ENCODE peak calls at places on chromosomes 1 and 21, in nine cellular contexts. One of them, this sample, is unnamed.

GRCh38 chr1:145751491-145752021 is 32.3 kb downstream of the CD160 start:
- DNase-seq in colonic mucosa: no peak
- DNase-seq in body of pancreas: no peak
- DNase-seq in transverse colon: no peak
- DNase-seq in GM23338: no peak
- DNase-seq in ascending aorta: no peak
- DNase-seq in MM.1S: no peak
- DNase-seq in fibroblast of lung: peak; percentile 78
- DNase-seq in testis: no peak
- DNase-seq in this sample: no peak

GRCh38 chr21:38619865-38620513 is 121.7 kb upstream of the ERG start:
- DNase-seq in transverse colon: no peak
- DNase-seq in ascending aorta: no peak
- DNase-seq in body of pancreas: no peak
- DNase-seq in colonic mucosa: no peak
- DNase-seq in fibroblast of lung: no peak
- DNase-seq in testis: peak; percentile 24
- DNase-seq in MM.1S: no peak
- DNase-seq in GM23338: no peak
- DNase-seq in this sample: no peak

GRCh38 chr1:169590932-169591331 is 4.7 kb upstream of the F5 start:
- DNase-seq in GM23338: no peak
- DNase-seq in fibroblast of lung: no peak
- DNase-seq in MM.1S: no peak
- DNase-seq in ascending aorta: no peak
- DNase-seq in testis: no peak
- DNase-seq in colonic mucosa: no peak
- DNase-seq in body of pancreas: no peak
- DNase-seq in transverse colon: no peak
- DNase-seq in this sample: no peak

GRCh38 chr1:167599839-167600581 is 30.0 kb upstream of the RCSD1 start:
- DNase-seq in colonic mucosa: peak; percentile 27
- DNase-seq in transverse colon: peak; percentile 21
- DNase-seq in MM.1S: peak; percentile 93
- DNase-seq in fibroblast of lung: peak; percentile 55
- DNase-seq in GM23338: no peak
- DNase-seq in testis: peak; percentile 46
- DNase-seq in ascending aorta: no peak
- DNase-seq in body of pancreas: peak; percentile 18
- DNase-seq in this sample: no peak

GRCh38 chr1:205950826-205951549 is 7.7 kb upstream of the SLC26A9 start:
- DNase-seq in fibroblast of lung: peak; percentile 49
- DNase-seq in body of pancreas: no peak
- DNase-seq in ascending aorta: no peak
- DNase-seq in GM23338: no peak
- DNase-seq in MM.1S: no peak
- DNase-seq in transverse colon: no peak
- DNase-seq in colonic mucosa: no peak
- DNase-seq in testis: no peak
- DNase-seq in this sample: no peak

GRCh38 chr1:208931936-208932335 is 651.6 kb upstream of the CAMK1G start:
- DNase-seq in colonic mucosa: no peak
- DNase-seq in testis: no peak
- DNase-seq in transverse colon: no peak
- DNase-seq in GM23338: no peak
- DNase-seq in ascending aorta: no peak
- DNase-seq in body of pancreas: no peak
- DNase-seq in fibroblast of lung: no peak
- DNase-seq in MM.1S: no peak
- DNase-seq in this sample: no peak

GRCh38 chr1:151043163-151043562 is 4.4 kb upstream of the C1orf56 start:
- DNase-seq in transverse colon: no peak
- DNase-seq in MM.1S: no peak
- DNase-seq in GM23338: no peak
- DNase-seq in ascending aorta: no peak
- DNase-seq in fibroblast of lung: no peak
- DNase-seq in testis: no peak
- DNase-seq in body of pancreas: no peak
- DNase-seq in colonic mucosa: no peak
- DNase-seq in this sample: no peak

GRCh38 chr1:91731815-91732214 is 154.1 kb downstream of the TGFBR3 start:
- DNase-seq in transverse colon: no peak
- DNase-seq in colonic mucosa: no peak
- DNase-seq in MM.1S: peak; percentile 52
- DNase-seq in body of pancreas: no peak
- DNase-seq in fibroblast of lung: no peak
- DNase-seq in GM23338: no peak
- DNase-seq in testis: no peak
- DNase-seq in ascending aorta: no peak
- DNase-seq in this sample: no peak

GRCh38 chr1:51840743-51841461 is 37.6 kb downstream of the NRDC start:
- DNase-seq in fibroblast of lung: no peak
- DNase-seq in body of pancreas: no peak
- DNase-seq in GM23338: no peak
- DNase-seq in testis: no peak
- DNase-seq in transverse colon: no peak
- DNase-seq in colonic mucosa: no peak
- DNase-seq in ascending aorta: no peak
- DNase-seq in MM.1S: no peak
- DNase-seq in this sample: no peak

GRCh38 chr1:166164995-166165660 is 1.7 kb downstream of the FAM78B start:
- DNase-seq in testis: peak; percentile 76
- DNase-seq in fibroblast of lung: peak; percentile 44
- DNase-seq in MM.1S: peak; percentile 90
- DNase-seq in ascending aorta: no peak
- DNase-seq in GM23338: peak; percentile 84
- DNase-seq in body of pancreas: peak; percentile 53
- DNase-seq in transverse colon: peak; percentile 44
- DNase-seq in colonic mucosa: peak; percentile 34
- DNase-seq in this sample: peak; percentile 71

GRCh38 chr1:202405928-202406327 is 57.4 kb downstream of the PPP1R12B start:
- DNase-seq in body of pancreas: no peak
- DNase-seq in fibroblast of lung: no peak
- DNase-seq in testis: no peak
- DNase-seq in GM23338: no peak
- DNase-seq in ascending aorta: no peak
- DNase-seq in transverse colon: no peak
- DNase-seq in MM.1S: no peak
- DNase-seq in colonic mucosa: no peak
- DNase-seq in this sample: no peak

GRCh38 chr1:5010656-5011055 is 356.2 kb downstream of the AJAP1 start:
- DNase-seq in fibroblast of lung: no peak
- DNase-seq in GM23338: no peak
- DNase-seq in transverse colon: no peak
- DNase-seq in testis: no peak
- DNase-seq in MM.1S: no peak
- DNase-seq in colonic mucosa: no peak
- DNase-seq in ascending aorta: no peak
- DNase-seq in body of pancreas: no peak
- DNase-seq in this sample: no peak

GRCh38 chr21:42403611-42404231 is at the start of gene UBASH3A:
- DNase-seq in GM23338: no peak
- DNase-seq in ascending aorta: no peak
- DNase-seq in body of pancreas: no peak
- DNase-seq in colonic mucosa: no peak
- DNase-seq in fibroblast of lung: no peak
- DNase-seq in MM.1S: no peak
- DNase-seq in testis: no peak
- DNase-seq in transverse colon: peak; percentile 14
- DNase-seq in this sample: peak; percentile 61

GRCh38 chr1:28582248-28582615 is 9.8 kb upstream of the RAB42 start:
- DNase-seq in transverse colon: peak; percentile 24
- DNase-seq in ascending aorta: no peak
- DNase-seq in fibroblast of lung: peak; percentile 63
- DNase-seq in colonic mucosa: peak; percentile 35
- DNase-seq in testis: no peak
- DNase-seq in GM23338: no peak
- DNase-seq in MM.1S: no peak
- DNase-seq in body of pancreas: no peak
- DNase-seq in this sample: no peak

GRCh38 chr1:117147856-117148588 is 26.5 kb upstream of the TRIM45 start:
- DNase-seq in body of pancreas: no peak
- DNase-seq in GM23338: no peak
- DNase-seq in testis: no peak
- DNase-seq in ascending aorta: no peak
- DNase-seq in colonic mucosa: no peak
- DNase-seq in fibroblast of lung: peak; percentile 81
- DNase-seq in transverse colon: no peak
- DNase-seq in MM.1S: no peak
- DNase-seq in this sample: no peak

GRCh38 chr21:41593051-41593783 is 85.3 kb upstream of the TMPRSS2 start:
- DNase-seq in colonic mucosa: no peak
- DNase-seq in body of pancreas: no peak
- DNase-seq in MM.1S: no peak
- DNase-seq in fibroblast of lung: no peak
- DNase-seq in testis: no peak
- DNase-seq in ascending aorta: no peak
- DNase-seq in GM23338: no peak
- DNase-seq in transverse colon: no peak
- DNase-seq in this sample: peak; percentile 61

GRCh38 chr1:180382326-180383115 is 119.9 kb downstream of the ACBD6 start:
- DNase-seq in testis: no peak
- DNase-seq in transverse colon: no peak
- DNase-seq in GM23338: no peak
- DNase-seq in body of pancreas: no peak
- DNase-seq in colonic mucosa: no peak
- DNase-seq in ascending aorta: no peak
- DNase-seq in fibroblast of lung: peak; percentile 4
- DNase-seq in MM.1S: no peak
- DNase-seq in this sample: no peak

GRCh38 chr1:50860702-50861101 is 99.4 kb downstream of the FAF1 start:
- DNase-seq in GM23338: no peak
- DNase-seq in transverse colon: no peak
- DNase-seq in colonic mucosa: no peak
- DNase-seq in fibroblast of lung: no peak
- DNase-seq in ascending aorta: no peak
- DNase-seq in MM.1S: no peak
- DNase-seq in body of pancreas: no peak
- DNase-seq in testis: no peak
- DNase-seq in this sample: no peak

GRCh38 chr1:162689745-162690671 is 57.7 kb downstream of the DDR2 start:
- DNase-seq in body of pancreas: no peak
- DNase-seq in ascending aorta: no peak
- DNase-seq in testis: no peak
- DNase-seq in MM.1S: no peak
- DNase-seq in transverse colon: no peak
- DNase-seq in colonic mucosa: no peak
- DNase-seq in GM23338: no peak
- DNase-seq in fibroblast of lung: no peak
- DNase-seq in this sample: no peak

GRCh38 chr1:66336641-66336991 is 197.3 kb upstream of the SGIP1 start:
- DNase-seq in body of pancreas: no peak
- DNase-seq in transverse colon: no peak
- DNase-seq in ascending aorta: no peak
- DNase-seq in testis: no peak
- DNase-seq in colonic mucosa: no peak
- DNase-seq in MM.1S: no peak
- DNase-seq in GM23338: no peak
- DNase-seq in fibroblast of lung: no peak
- DNase-seq in this sample: no peak
- H3K4me1 ChIP-seq in body of pancreas: no peaks in the 10 kb centered on the region
- H3K4me1 ChIP-seq in transverse colon: peaks cover 6% of the 10 kb centered on the region
- H3K4me1 ChIP-seq in ascending aorta: no peaks in the 10 kb centered on the region
- H3K4me1 ChIP-seq in testis: no peaks in the 10 kb centered on the region
- H3K4me1 ChIP-seq in colonic mucosa: no peaks in the 10 kb centered on the region
- H3K4me1 ChIP-seq in MM.1S: peaks cover 44% of the 10 kb centered on the region
- H3K4me1 ChIP-seq in GM23338: peaks cover 69% of the 10 kb centered on the region
- H3K4me1 ChIP-seq in fibroblast of lung: peaks cover 4% of the 10 kb centered on the region
- H3K4me1 ChIP-seq in this sample: peaks cover 21% of the 10 kb centered on the region

DNA sequence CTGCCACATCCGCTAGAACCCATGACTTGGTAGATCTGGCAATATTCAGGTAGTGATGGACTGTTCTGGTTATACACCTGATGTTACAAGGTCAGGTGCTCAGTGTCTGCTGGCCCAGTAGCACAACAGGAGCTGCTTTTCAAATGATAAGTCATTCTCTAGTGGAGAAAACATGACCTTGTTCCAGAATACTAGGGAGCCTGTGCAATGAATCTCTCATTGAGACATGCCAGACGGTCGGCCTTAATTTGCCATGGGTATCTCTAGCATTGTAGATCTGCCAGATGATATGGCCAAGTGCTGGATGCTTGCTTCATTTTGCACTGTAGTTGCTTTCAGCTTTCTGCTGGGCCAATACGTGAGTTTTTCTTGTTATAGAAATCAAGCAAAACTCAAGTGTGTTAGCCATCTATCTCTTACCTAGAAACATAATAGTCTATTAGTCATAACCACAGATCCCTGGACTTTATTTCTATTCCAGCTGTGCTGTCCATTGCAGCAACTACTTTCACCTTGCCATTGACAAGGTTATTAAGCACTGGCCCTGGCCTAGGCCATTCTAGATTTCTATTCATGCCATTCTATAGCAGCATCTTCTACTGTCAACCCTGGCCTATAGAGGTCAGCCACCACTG is 13.9 kb upstream of the CENPF start:
- DNase-seq in GM23338: no peak
- DNase-seq in testis: no peak
- DNase-seq in body of pancreas: no peak
- DNase-seq in ascending aorta: no peak
- DNase-seq in MM.1S: no peak
- DNase-seq in fibroblast of lung: no peak
- DNase-seq in colonic mucosa: no peak
- DNase-seq in transverse colon: no peak
- DNase-seq in this sample: no peak
- TF ChIP-seq CTCF in GM23338: no peak
- TF ChIP-seq CTCF in testis: no peak
- TF ChIP-seq CTCF in body of pancreas: no peak
- TF ChIP-seq CTCF in ascending aorta: no peak
- TF ChIP-seq CTCF in MM.1S: no peak
- TF ChIP-seq CTCF in fibroblast of lung: no peak
- TF ChIP-seq CTCF in colonic mucosa: no peak
- TF ChIP-seq CTCF in transverse colon: no peak
- TF ChIP-seq CTCF in this sample: no peak

GRCh38 chr1:203649551-203650011 is 22.9 kb downstream of the ATP2B4 start:
- DNase-seq in colonic mucosa: no peak
- DNase-seq in MM.1S: no peak
- DNase-seq in GM23338: no peak
- DNase-seq in transverse colon: no peak
- DNase-seq in body of pancreas: no peak
- DNase-seq in testis: no peak
- DNase-seq in ascending aorta: no peak
- DNase-seq in fibroblast of lung: no peak
- DNase-seq in this sample: no peak
- H3K4me1 ChIP-seq in colonic mucosa: peaks cover 4% of the 10 kb centered on the region
- H3K4me1 ChIP-seq in MM.1S: peaks cover 29% of the 10 kb centered on the region
- H3K4me1 ChIP-seq in GM23338: peaks cover 7% of the 10 kb centered on the region
- H3K4me1 ChIP-seq in transverse colon: peaks cover 43% of the 10 kb centered on the region
- H3K4me1 ChIP-seq in body of pancreas: peaks cover 37% of the 10 kb centered on the region
- H3K4me1 ChIP-seq in testis: peaks cover 21% of the 10 kb centered on the region
- H3K4me1 ChIP-seq in ascending aorta: peaks cover 4% of the 10 kb centered on the region
- H3K4me1 ChIP-seq in fibroblast of lung: peaks cover 29% of the 10 kb centered on the region
- H3K4me1 ChIP-seq in this sample: peaks cover 49% of the 10 kb centered on the region

DNA sequence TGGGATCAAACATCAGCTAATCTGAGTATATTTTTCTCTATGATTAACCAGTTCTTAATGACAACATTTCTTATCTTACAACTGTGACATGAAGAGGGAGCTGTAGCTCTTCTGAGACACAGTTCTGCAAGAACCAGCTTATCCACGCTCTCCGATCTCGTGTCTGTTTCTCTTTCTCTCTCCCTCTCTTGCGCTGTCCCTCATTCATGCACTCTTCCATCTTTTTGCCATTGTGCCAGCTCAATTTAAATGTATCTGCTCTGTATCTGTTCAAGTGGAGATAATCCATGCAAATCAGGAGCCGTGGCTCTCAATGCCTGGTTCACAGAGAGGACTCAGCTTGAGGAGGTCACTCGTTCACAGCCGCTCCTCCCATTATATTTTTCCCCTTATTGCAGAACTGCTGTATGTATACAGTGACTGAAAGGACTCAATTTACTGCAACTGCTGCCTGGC is 494.7 kb upstream of the ADGRL2 start:
- DNase-seq in GM23338: peak; percentile 62
- DNase-seq in MM.1S: peak; percentile 27
- DNase-seq in transverse colon: no peak
- DNase-seq in fibroblast of lung: peak; percentile 84
- DNase-seq in body of pancreas: no peak
- DNase-seq in ascending aorta: no peak
- DNase-seq in testis: peak; percentile 45
- DNase-seq in colonic mucosa: peak; percentile 23
- DNase-seq in this sample: no peak
- TF ChIP-seq CTCF in GM23338: peak; percentile 74
- TF ChIP-seq CTCF in MM.1S: peak; percentile 31
- TF ChIP-seq CTCF in transverse colon: peak; percentile 33
- TF ChIP-seq CTCF in fibroblast of lung: peak; percentile 56
- TF ChIP-seq CTCF in body of pancreas: peak; percentile 27
- TF ChIP-seq CTCF in ascending aorta: peak; percentile 52
- TF ChIP-seq CTCF in testis: no peak
- TF ChIP-seq CTCF in colonic mucosa: peak; percentile 33
- TF ChIP-seq CTCF in this sample: peak; percentile 48